ENCODE peak calls at places on chromosomes 11 and 22, in five cellular contexts. Q, Y, K, D and N are unnamed samples.

GRCh38 chr11:2420502-2421225 is 20.1 kb downstream of the TSSC4 start:
- DNase-seq in Q (peak; percentile 54), Y (peak; percentile 71), K (peak; percentile 76), D (peak; percentile 88), N (peak; percentile 87)

GRCh38 chr11:45158210-45158644 is 11.8 kb downstream of the PRDM11 start:
- DNase-seq in Q (no peak), Y (no peak), K (no peak), D (no peak), N (peak; percentile 72)

GRCh38 chr22:19974233-19974861 is 32.7 kb upstream of the TXNRD2 start:
- DNase-seq in Q (peak; percentile 93), Y (peak; percentile 84), K (no peak), D (no peak), N (no peak)

GRCh38 chr11:128598755-128599154 is 11.4 kb upstream of the ETS1 start:
- DNase-seq in Q (no peak), Y (no peak), K (no peak), D (no peak), N (no peak)

GRCh38 chr22:48744967-48745841 is 1082.5 kb downstream of the BRD1 start:
- DNase-seq in Q (no peak), Y (no peak), K (no peak), D (no peak), N (no peak)

GRCh38 chr11:36377759-36378553 is 81.9 kb downstream of the PRR5L start:
- DNase-seq in Q (no peak), Y (no peak), K (no peak), D (no peak), N (no peak)

GRCh38 chr11:313787-314547 is at the start of gene IFITM1:
- DNase-seq in Q (no peak), Y (no peak), K (peak; percentile 68), D (peak; percentile 65), N (peak; percentile 42)

GRCh38 chr11:46322759-46323158 is 24.5 kb upstream of the DGKZ start:
- DNase-seq in Q (no peak), Y (no peak), K (no peak), D (no peak), N (no peak)

GRCh38 chr22:43182118-43182517 is 4.8 kb downstream of the TTLL12 start:
- DNase-seq in Q (no peak), Y (no peak), K (no peak), D (no peak), N (no peak)

GRCh38 chr22:22848364-22848866 is 39.2 kb upstream of the IGLL5 start:
- DNase-seq in Q (peak; percentile 50), Y (peak; percentile 16), K (peak; percentile 75), D (no peak), N (peak; percentile 66)

GRCh38 chr22:29483254-29483653 is 3.2 kb downstream of the NEFH start:
- DNase-seq in Q (no peak), Y (no peak), K (no peak), D (no peak), N (no peak)

GRCh38 chr11:35165416-35166368 is 26.7 kb downstream of the CD44 start:
- DNase-seq in Q (no peak), Y (no peak), K (peak; percentile 81), D (peak; percentile 56), N (no peak)